ENCODE peak calls at places on chromosomes 2 and 18, in eight cellular contexts. Z, H, I, T, F, X, N and D are unnamed samples. For H3K9me3, the result is how much of the 10 kb centered on the place peaks cover.

GRCh38 chr18:28088477-28088876 is 88.5 kb downstream of the CDH2 start:
- DNase-seq in T (no peak), F (no peak), H (no peak), I (no peak), X (no peak), Z (no peak), N (no peak), D (no peak)

GRCh38 chr2:41394541-41394940 is 653.3 kb upstream of the PKDCC start:
- DNase-seq in T (no peak), X (no peak), Z (no peak), I (no peak), N (no peak), H (no peak), F (no peak), D (no peak)

GRCh38 chr2:1598800-1599199 is 145.5 kb downstream of the PXDN start:
- DNase-seq in T (no peak), X (no peak), H (no peak), I (no peak), Z (no peak), N (no peak), F (no peak), D (peak)

GRCh38 chr2:105487142-105488069 is 88.6 kb upstream of the FHL2 start:
- DNase-seq in H (no peak), N (no peak), F (no peak), Z (no peak), X (no peak), T (no peak), I (no peak), D (no peak)

GRCh38 chr2:110115291-110116032 is at the start of gene MALL:
- DNase-seq in H (peak), F (peak), I (peak), X (no peak), Z (peak), T (no peak), N (no peak), D (no peak)

GRCh38 chr2:101168647-101169046 is 17.5 kb upstream of the TBC1D8 start:
- DNase-seq in X (no peak), H (no peak), T (no peak), I (no peak), N (no peak), F (no peak), Z (no peak), D (no peak)

GRCh38 chr2:135913726-135914365 is 37.6 kb upstream of the MCM6 start:
- DNase-seq in H (no peak), Z (peak), N (peak), T (peak), I (peak), X (no peak), F (no peak), D (no peak)

GRCh38 chr2:171578156-171578803 is 56.0 kb downstream of the CYBRD1 start:
- DNase-seq in T (no peak), X (no peak), I (no peak), N (no peak), Z (no peak), H (no peak), F (no peak), D (no peak)

GRCh38 chr2:216583157-216583556 is 50.1 kb upstream of the IGFBP2 start:
- DNase-seq in T (no peak), Z (no peak), X (no peak), F (no peak), I (no peak), N (no peak), H (no peak), D (no peak)

GRCh38 chr2:85553184-85553583 is 8.1 kb downstream of the GGCX start:
- DNase-seq in H (no peak), T (no peak), N (no peak), X (no peak), I (no peak), Z (no peak), F (no peak), D (no peak)

GRCh38 chr2:232988444-232988843 is 24.6 kb downstream of the NGEF start:
- DNase-seq in T (no peak), I (no peak), Z (peak), F (peak), N (no peak), H (peak), X (no peak), D (no peak)

GRCh38 chr2:63614448-63614968 is 25.7 kb downstream of the MDH1 start:
- DNase-seq in N (no peak), X (no peak), Z (no peak), F (no peak), T (no peak), I (no peak), H (no peak), D (no peak)

GRCh38 chr2:225030089-225030653 is 12.1 kb downstream of the DOCK10 start:
- DNase-seq in H (no peak), X (no peak), N (no peak), I (no peak), T (no peak), Z (no peak), F (no peak), D (no peak)

GRCh38 chr2:105258835-105259350 is 17.4 kb downstream of the GPR45 start:
- DNase-seq in T (no peak), I (no peak), Z (no peak), X (no peak), N (no peak), F (no peak), H (no peak), D (no peak)

GRCh38 chr2:10868465-10869314 is 43.0 kb upstream of the KCNF1 start:
- DNase-seq in F (no peak), I (peak), H (no peak), N (no peak), X (peak), T (no peak), Z (no peak), D (no peak)

GRCh38 chr2:54638774-54639187 is 84.7 kb upstream of the EML6 start:
- DNase-seq in N (no peak), Z (no peak), I (no peak), X (no peak), H (no peak), F (no peak), T (no peak), D (no peak)

GRCh38 chr2:161844845-161845244 is 220.6 kb downstream of the SLC4A10 start:
- DNase-seq in Z (no peak), H (no peak), N (no peak), F (no peak), T (no peak), X (no peak), I (no peak), D (no peak)

GRCh38 chr2:235268535-235268934 is 225.3 kb upstream of the AGAP1 start:
- DNase-seq in I (no peak), T (no peak), F (no peak), N (no peak), X (no peak), Z (peak), H (no peak), D (no peak)

GRCh38 chr2:48900321-48901014 is 144.9 kb upstream of the LHCGR start:
- DNase-seq in H (no peak), X (no peak), Z (no peak), F (no peak), T (no peak), N (no peak), I (peak), D (no peak)

GRCh38 chr18:8948471-8949149 is 153.9 kb upstream of the NDUFV2 start:
- DNase-seq in H (no peak), X (no peak), F (no peak), T (no peak), Z (no peak), N (no peak), I (no peak), D (no peak)

GRCh38 chr18:36176177-36176584 is 11.1 kb upstream of the MOCOS start:
- DNase-seq in I (no peak), F (peak), H (no peak), T (no peak), X (no peak), Z (no peak), N (no peak), D (no peak)

GRCh38 chr2:25066455-25066854 is 24.6 kb downstream of the EFR3B start:
- DNase-seq in N (no peak), X (no peak), F (no peak), I (no peak), H (no peak), Z (no peak), T (no peak), D (no peak)

GRCh38 chr2:89781962-89782361 is 1090.5 kb downstream of the RPIA start:
- DNase-seq in T (no peak), H (no peak), X (no peak), Z (no peak), I (no peak), N (no peak), F (no peak), D (no peak)

GRCh38 chr2:89780318-89780717 is 1088.8 kb downstream of the RPIA start:
- DNase-seq in I (no peak), N (no peak), X (no peak), T (no peak), Z (no peak), F (no peak), H (no peak), D (no peak)

DNA sequence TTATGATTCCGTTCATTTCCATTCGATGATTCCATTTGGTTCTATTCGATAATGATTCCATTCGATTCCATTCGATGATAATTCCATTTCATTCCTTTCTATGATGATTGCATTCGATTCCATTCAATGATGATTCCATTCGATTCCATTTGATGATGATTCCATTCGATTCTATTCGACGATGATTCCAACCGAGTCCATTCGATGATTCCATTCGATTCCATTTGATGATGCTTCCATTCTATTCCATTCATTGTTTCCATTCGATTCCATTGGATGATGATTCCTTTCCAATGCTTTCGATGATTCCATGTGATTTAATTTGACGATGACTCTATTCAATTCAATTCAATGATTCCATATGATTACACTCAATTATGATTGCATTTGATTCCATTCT is 1093.5 kb downstream of the RPIA start:
- DNase-seq in X (no peak), T (no peak), H (no peak), I (no peak), N (no peak), F (no peak), Z (no peak), D (no peak)
- H3K9me3 ChIP-seq in X (under half), T (under half), H (under half), I (under half), N (under half), F (under half), Z (half or more), D (half or more)

GRCh38 chr2:98807221-98807620 is 76.3 kb upstream of the MGAT4A start:
- DNase-seq in T (no peak), X (no peak), F (no peak), N (no peak), H (no peak), I (no peak), Z (no peak), D (no peak)

GRCh38 chr2:98803747-98804650 is 73.1 kb upstream of the MGAT4A start:
- DNase-seq in N (no peak), Z (no peak), X (no peak), F (no peak), I (no peak), T (no peak), H (no peak), D (peak)

GRCh38 chr2:98806266-98806697 is 75.3 kb upstream of the MGAT4A start:
- DNase-seq in F (peak), H (peak), I (peak), T (no peak), Z (peak), X (peak), N (no peak), D (no peak)

GRCh38 chr2:98804736-98805135 is 73.8 kb upstream of the MGAT4A start:
- DNase-seq in T (no peak), H (no peak), Z (no peak), F (no peak), I (no peak), N (no peak), X (no peak), D (no peak)

DNA sequence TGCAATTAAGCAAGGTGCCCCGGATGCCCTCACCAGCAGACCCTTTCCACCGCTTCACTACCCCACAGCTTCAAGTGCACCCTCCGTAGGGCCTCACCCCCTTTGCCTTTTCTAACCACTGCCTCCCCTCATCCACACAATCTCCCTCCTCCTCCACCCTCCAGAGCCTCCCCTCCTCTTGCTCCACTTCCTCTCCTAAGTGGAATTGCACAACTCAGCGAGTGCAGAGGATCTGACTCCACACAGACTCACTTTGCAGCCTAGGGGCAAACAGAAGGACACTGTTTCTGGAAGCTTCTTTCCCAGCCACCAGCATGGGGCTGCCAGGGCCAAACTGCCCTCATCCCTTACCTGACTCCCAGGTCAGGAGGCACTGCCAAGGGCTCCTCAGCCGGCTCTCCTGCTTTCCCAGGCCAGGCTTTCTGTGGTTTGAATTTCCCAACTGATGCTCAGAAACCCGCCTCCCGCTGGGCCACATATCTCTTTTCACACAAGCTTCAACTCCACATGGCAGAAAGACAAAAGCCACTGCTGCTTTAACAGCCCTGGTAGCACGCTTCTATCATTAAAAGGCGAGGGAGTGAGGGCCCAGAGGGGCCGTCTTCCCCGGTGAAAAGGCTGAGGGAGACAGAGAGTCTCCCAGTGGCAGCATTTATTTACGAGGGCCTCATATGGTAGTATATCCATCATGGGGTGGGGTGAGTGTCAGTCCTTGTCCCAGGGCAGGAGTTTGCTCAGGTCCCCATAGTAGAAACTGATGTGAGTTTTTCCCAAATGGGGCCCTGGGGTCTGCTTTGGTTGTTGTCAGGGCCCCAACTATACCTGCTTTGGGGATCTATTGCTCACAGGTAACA is 74.7 kb upstream of the MGAT4A start:
- DNase-seq in H (peak), I (peak), T (no peak), X (no peak), F (no peak), Z (no peak), N (peak), D (no peak)
- TF ChIP-seq POLR2AphosphoS5 in H (no peak), I (no peak), T (no peak), X (no peak), F (no peak), Z (no peak), N (peak), D (no peak)

GRCh38 chr2:71261534-71261933 is 34.6 kb upstream of the PAIP2B start:
- DNase-seq in I (no peak), N (no peak), X (no peak), H (no peak), Z (no peak), F (no peak), T (no peak), D (no peak)

GRCh38 chr2:71263386-71263785 is 36.5 kb upstream of the PAIP2B start:
- DNase-seq in N (no peak), F (no peak), T (no peak), X (no peak), I (no peak), Z (no peak), H (no peak), D (no peak)
- H3K27ac ChIP-seq in N (no peak), F (no peak), T (no peak), X (no peak), I (no peak), Z (no peak), H (no peak), D (no peak)

DNA sequence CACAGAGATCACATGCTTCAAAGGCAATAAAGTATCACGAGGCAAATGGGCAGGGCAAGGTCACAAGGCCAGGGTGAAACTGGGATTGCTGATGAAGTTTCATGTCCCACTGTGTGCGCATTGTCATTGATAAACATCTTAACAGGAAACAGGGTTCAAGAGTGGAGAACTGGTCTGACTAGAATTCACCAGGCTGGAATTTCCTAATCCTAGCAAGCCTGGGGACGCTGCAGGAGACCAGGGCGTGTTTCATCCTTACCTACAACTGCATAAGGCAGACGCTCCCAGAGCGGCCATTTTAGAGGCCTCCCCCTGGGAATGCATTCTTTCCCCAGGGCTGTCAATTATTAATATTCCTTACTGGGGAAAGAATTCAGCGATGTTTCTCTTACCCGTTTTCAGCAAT is 33.2 kb downstream of the PTPN4 start:
- DNase-seq in X (no peak), Z (no peak), T (no peak), F (no peak), N (no peak), I (no peak), H (no peak), D (no peak)
- H3K9me3 ChIP-seq in X (under half), Z (under half), T (under half), F (under half), N (under half), I (under half), H (under half), D (under half)

DNA sequence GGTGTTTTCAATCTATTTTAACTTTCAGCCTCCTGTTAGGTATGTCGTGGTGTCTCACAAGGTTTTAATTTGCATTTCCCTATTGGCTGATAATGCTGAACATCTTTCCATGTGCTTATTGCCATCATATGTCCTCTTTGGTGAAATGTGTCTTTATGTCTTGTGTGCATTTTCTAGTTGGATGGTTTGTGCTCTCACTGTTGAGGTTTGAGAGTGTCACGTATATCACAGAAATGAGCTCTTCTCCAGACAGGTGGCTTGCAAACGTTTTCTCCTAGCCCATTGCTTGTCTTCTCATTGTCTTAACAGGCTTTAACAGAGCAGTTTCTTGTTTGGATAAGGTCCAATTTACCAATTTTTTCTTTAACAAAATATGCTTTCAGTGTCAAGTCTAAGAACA is 612.7 kb downstream of the GALR1 start:
- DNase-seq in H (no peak), T (no peak), Z (no peak), X (no peak), I (no peak), N (no peak), F (no peak), D (no peak)
- TF ChIP-seq POLR2AphosphoS5 in H (no peak), T (no peak), Z (no peak), X (no peak), I (no peak), N (no peak), F (no peak), D (no peak)

DNA sequence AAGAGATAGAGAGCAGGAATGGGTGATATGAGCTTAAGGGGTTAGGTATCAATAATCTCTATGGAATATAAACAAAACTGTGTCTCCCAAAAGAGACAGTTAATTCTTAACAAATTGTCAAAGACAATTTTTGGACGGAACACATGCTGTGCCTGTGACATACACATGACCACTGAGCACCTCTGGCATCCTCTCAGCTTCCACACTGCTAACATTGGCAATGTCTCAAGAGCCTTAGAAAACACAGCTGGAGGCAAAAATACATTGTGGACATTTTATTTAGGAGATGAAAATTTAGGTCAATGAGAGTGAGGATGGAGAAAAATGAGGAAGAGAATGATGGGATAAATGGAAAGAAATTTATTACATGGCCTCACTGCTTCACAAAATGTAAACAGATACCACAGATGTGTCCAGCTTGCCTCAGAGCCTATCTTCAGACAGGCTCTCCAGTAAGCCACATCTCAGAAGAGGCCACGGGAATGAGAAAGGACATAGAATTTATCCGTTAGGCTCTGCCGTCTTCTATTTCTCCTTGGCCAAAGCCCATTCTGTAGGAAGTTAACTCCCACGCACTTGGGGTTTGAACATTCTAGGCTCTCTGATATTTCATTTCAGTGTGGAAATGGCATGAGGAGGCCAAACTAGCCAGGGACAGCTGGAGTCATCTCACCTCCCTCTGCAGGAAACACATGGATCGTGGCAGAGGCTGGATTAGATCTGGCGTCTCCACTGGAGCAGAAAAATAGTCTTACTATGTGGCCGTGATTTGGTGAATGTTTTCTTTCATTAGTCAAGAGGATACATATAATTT is 519.4 kb upstream of the DSEL start:
- DNase-seq in X (no peak), T (no peak), N (no peak), I (no peak), Z (no peak), F (no peak), H (no peak), D (no peak)
- H3K27ac ChIP-seq in X (no peak), T (no peak), N (no peak), I (no peak), Z (no peak), F (no peak), H (no peak), D (no peak)